ENCODE peak calls at places on chromosome 7, in five cellular contexts. Y is neuronal stem cell, D is H1, Q is mesenchymal stem cell, G is IMR-90. F is an unnamed sample.

GRCh38 chr7:106175507-106175906 is 63.4 kb upstream of the SYPL1 start:
- DNase-seq in Y (no peak), D (no peak), Q (no peak), G (no peak), F (no peak)

GRCh38 chr7:121447191-121447920 is 51.2 kb upstream of the FAM3C start:
- DNase-seq in Y (no peak), D (no peak), Q (no peak), G (no peak), F (no peak)

GRCh38 chr7:102421706-102422105 is 11.7 kb upstream of the ORAI2 start:
- DNase-seq in Y (no peak), D (no peak), Q (no peak), G (no peak), F (no peak)

GRCh38 chr7:1174881-1175596 is 15.0 kb upstream of the ZFAND2A start:
- DNase-seq in Y (no peak), D (no peak), Q (no peak), G (no peak), F (no peak)

GRCh38 chr7:126760914-126761577 is 491.7 kb downstream of the GRM8 start:
- DNase-seq in Y (no peak), D (no peak), Q (no peak), G (no peak), F (no peak)

GRCh38 chr7:45233249-45233775 is 75.7 kb downstream of the RAMP3 start:
- DNase-seq in Y (no peak), D (no peak), Q (no peak), G (no peak), F (no peak)

GRCh38 chr7:142301923-142302550 is 44.2 kb upstream of the PRSS58 start:
- DNase-seq in Y (no peak), D (no peak), Q (no peak), G (no peak), F (no peak)

GRCh38 chr7:149714081-149714909 is 59.1 kb downstream of the ZNF467 start:
- DNase-seq in Y (peak; percentile 93), D (peak; percentile 65), Q (peak; percentile 85), G (peak; percentile 82), F (peak; percentile 92)

GRCh38 chr7:512541-513311 is 6.9 kb downstream of the PDGFA start:
- DNase-seq in Y (no peak), D (no peak), Q (no peak), G (no peak), F (no peak)

GRCh38 chr7:156494960-156495359 is 145.6 kb upstream of the RNF32 start:
- DNase-seq in Y (no peak), D (no peak), Q (no peak), G (no peak), F (no peak)

GRCh38 chr7:132099163-132099562 is 477.1 kb downstream of the PLXNA4 start:
- DNase-seq in Y (no peak), D (no peak), Q (no peak), G (no peak), F (no peak)

GRCh38 chr7:106744507-106745180 is 83.7 kb upstream of the CCDC71L start:
- DNase-seq in Y (peak; percentile 14), D (no peak), Q (no peak), G (no peak), F (no peak)

GRCh38 chr7:108181073-108181985 is 51.2 kb upstream of the LAMB4 start:
- DNase-seq in Y (peak; percentile 65), D (peak; percentile 70), Q (peak; percentile 63), G (peak; percentile 67), F (peak; percentile 78)

GRCh38 chr7:409344-410281 is 110.0 kb downstream of the PDGFA start:
- DNase-seq in Y (no peak), D (no peak), Q (no peak), G (no peak), F (peak; percentile 26)

GRCh38 chr7:6533893-6534804 is 17.1 kb downstream of the GRID2IP start:
- DNase-seq in Y (no peak), D (no peak), Q (no peak), G (no peak), F (no peak)

GRCh38 chr7:26191233-26191973 is 9.1 kb downstream of the HNRNPA2B1 start:
- DNase-seq in Y (no peak), D (no peak), Q (no peak), G (no peak), F (no peak)

GRCh38 chr7:76073335-76073990 is 25.6 kb downstream of the MDH2 start:
- DNase-seq in Y (no peak), D (no peak), Q (no peak), G (no peak), F (peak; percentile 88)

GRCh38 chr7:75982306-75983064 is 11.9 kb downstream of the TMEM120A start:
- DNase-seq in Y (no peak), D (no peak), Q (no peak), G (no peak), F (no peak)

GRCh38 chr7:135672560-135673359 is 10.4 kb downstream of the STMP1 start:
- DNase-seq in Y (peak; percentile 33), D (no peak), Q (peak; percentile 75), G (peak; percentile 84), F (no peak)

GRCh38 chr7:76358053-76358477 is 726 bp downstream of the YWHAG start:
- DNase-seq in Y (peak; percentile 41), D (no peak), Q (peak; percentile 63), G (peak; percentile 20), F (no peak)

GRCh38 chr7:96120856-96121255 is 201.0 kb downstream of the SLC25A13 start:
- DNase-seq in Y (no peak), D (no peak), Q (no peak), G (no peak), F (no peak)
- H2BK15ac ChIP-seq in Y (no peak overlapping the region), D (no peak overlapping the region), Q (no peak overlapping the region), G (no peak overlapping the region), F (no peak overlapping the region)

DNA sequence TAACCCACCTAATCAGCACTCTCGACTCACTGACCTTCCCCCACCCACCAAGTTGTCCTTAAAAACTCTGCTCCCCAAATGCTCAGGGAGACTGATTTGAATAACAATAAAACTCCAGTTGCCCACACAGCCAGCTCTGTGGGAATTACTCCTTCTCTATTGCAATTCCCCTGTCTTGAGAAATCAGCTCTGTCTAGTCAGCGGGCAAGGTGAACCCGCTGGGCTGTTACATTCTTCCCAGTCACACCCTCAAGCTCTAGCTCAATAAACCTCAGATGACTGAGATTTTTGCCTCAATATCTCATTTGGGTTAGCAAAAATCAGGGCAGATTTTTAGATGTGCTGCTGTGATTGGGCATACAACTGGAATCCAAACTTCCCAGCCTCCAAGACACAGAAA is 33.0 kb downstream of the SVOPL start:
- DNase-seq in Y (no peak), D (no peak), Q (no peak), G (no peak), F (no peak)
- H4K91ac ChIP-seq in Y (no peak overlapping the region), D (no peak overlapping the region), Q (no peak overlapping the region), G (no peak overlapping the region), F (no peak overlapping the region)

DNA sequence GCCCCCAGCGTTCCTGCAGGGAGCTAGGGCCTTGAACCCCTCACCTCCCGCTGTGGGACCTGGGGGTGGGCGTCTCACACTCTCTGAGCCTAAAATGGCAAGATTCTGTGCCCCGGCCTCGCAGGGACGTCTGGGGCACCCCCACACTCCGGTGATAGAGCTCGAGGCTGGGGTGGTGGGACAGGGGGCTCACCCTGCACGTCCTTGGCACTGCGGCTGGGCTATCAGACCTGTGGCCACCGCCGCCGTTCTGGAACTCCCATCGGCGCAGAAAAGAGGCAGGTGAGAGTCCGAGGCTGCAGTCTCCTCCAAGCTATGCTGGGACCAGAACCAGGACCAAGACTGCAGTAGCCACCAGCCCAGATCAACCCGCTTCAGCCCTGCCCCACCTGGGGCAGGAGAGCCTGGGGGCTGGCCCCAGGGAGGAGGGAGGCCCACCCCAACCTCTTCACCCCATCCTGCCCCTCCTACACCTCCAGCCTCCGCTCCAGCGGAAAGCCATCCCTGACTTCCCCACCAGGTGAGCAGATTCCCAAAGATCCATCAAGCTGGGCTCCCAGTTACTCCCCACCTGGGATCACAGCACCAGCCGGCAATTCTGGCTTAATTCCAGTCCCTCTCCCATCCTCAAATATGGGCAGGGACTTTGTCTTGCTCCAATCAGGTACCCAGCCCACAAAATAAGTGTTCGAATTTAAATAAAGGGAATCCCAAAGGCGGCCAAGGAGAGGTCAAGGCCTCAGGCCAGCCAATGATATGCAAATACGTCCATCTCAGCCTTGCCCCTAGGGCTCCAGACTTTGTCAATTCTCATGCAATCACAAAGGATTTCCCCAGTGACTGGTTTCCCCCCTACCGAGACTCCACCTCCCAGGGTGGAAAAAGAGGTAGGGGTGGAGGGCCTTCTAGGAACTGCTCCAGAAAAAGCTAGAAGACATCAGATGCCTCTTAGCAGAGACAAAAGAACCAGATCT is 16.4 kb downstream of the TNRC18 start:
- DNase-seq in Y (no peak), D (peak; percentile 89), Q (no peak), G (no peak), F (peak; percentile 95)
- H3K18ac ChIP-seq in Y (no peak overlapping the region), D (peak overlapping the region; percentile 87), Q (peak overlapping the region; percentile 17), G (no peak overlapping the region), F (no peak overlapping the region)

DNA sequence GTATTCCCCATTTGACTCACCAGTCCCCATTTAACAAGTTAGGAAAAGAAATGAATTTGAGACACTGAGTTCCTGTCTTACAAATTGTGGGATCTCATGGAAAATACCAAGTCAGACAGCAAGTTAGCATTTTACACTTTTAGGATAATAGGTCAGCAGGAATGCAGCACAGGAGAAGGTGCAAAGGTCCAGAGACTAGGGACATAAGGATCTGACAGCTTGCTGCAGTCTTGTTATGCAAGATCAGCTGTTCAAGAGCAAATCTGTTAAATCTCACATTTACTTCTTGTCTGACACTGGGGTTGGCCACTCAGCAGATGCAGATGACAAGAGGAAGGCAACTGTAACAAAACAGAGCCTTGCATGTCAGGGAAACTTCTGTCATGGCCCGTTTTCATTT is 239.6 kb downstream of the PHF14 start:
- DNase-seq in Y (no peak), D (no peak), Q (peak; percentile 79), G (no peak), F (no peak)
- H2BK15ac ChIP-seq in Y (no peak overlapping the region), D (no peak overlapping the region), Q (no peak overlapping the region), G (no peak overlapping the region), F (no peak overlapping the region)

DNA sequence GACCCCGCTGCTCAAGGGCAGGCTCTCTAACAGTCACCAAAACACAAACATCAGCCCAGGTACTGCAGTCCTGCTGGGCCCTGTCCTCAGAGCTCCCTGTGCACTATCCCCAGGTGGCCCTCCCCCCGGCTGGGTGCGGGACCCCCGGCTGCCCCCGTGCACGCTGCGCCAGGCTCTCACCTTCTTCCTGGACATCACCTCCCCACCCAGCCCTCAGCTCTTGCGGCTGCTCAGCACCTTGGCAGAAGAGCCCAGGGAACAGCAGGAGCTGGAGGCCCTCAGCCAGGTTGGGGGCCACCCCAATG is 14.3 kb downstream of the ATG9B start:
- DNase-seq in Y (no peak), D (no peak), Q (no peak), G (no peak), F (no peak)
- H4K91ac ChIP-seq in Y (peak overlapping the region; percentile 93), D (peak overlapping the region; percentile 44), Q (peak overlapping the region; percentile 98), G (no peak overlapping the region), F (no peak overlapping the region)

DNA sequence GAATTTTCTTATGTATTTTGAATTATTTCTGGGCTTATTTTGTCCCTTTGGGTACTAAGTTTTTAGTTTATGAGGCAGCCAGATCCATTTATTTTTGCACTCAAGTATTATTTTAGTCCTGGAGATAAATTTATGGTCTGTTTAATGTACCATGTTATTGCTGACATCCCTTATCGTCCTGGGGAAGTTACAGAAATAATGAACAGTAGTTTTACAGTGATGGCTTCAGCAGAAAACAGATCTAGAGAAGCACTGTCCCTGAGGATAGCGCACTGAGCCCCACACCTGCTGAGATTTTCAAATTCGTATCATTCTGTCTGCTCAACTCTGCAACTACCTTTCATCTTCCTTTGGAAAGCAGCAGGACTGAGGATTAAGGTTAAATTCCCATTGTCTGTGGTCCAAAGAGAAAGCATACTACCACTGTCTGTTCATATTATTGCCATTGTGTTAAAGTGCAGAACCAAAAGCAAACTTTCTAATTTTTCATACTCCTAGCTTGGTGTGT is 168.3 kb downstream of the SNX13 start:
- DNase-seq in Y (no peak), D (no peak), Q (no peak), G (no peak), F (no peak)
- H3K18ac ChIP-seq in Y (no peak overlapping the region), D (no peak overlapping the region), Q (no peak overlapping the region), G (no peak overlapping the region), F (no peak overlapping the region)